ENCODE peak calls at places on chromosomes 1 and 21, in six cellular contexts. X, S, E, B, Y and A are unnamed samples. For H3K4me1, the result is how much of the 10 kb centered on the place peaks cover.

GRCh38 chr1:183267646-183268431 is 81.8 kb downstream of the LAMC2 start:
- DNase-seq in S (no peak), Y (peak), X (no peak), E (peak), B (no peak), A (no peak)

GRCh38 chr1:109782927-109783326 is 19.2 kb upstream of the EPS8L3 start:
- DNase-seq in E (no peak), S (peak), Y (no peak), X (no peak), B (no peak), A (no peak)

GRCh38 chr21:23522750-23523149 is 2084.5 kb downstream of the MRPL39 start:
- DNase-seq in X (no peak), E (no peak), B (no peak), S (no peak), Y (no peak), A (no peak)

GRCh38 chr1:206967096-206967851 is 3.0 kb downstream of the FCAMR start:
- DNase-seq in E (no peak), Y (peak), X (no peak), B (no peak), S (no peak), A (peak)

GRCh38 chr1:102941364-102941947 is 166.9 kb downstream of the COL11A1 start:
- DNase-seq in S (no peak), E (no peak), X (no peak), B (no peak), Y (peak), A (no peak)

GRCh38 chr1:228515200-228515834 is 28.1 kb downstream of the RNF187 start:
- DNase-seq in B (peak), X (no peak), E (no peak), S (no peak), Y (peak), A (peak)

GRCh38 chr1:210883821-210884220 is 250.1 kb downstream of the KCNH1 start:
- DNase-seq in B (no peak), X (no peak), E (no peak), S (no peak), Y (peak), A (no peak)

GRCh38 chr1:241802849-241803248 is 45.2 kb upstream of the EXO1 start:
- DNase-seq in B (no peak), E (no peak), X (no peak), S (no peak), Y (no peak), A (no peak)

GRCh38 chr1:27379564-27380132 is 3.5 kb downstream of the CD164L2 start:
- DNase-seq in Y (no peak), E (no peak), S (no peak), B (no peak), X (no peak), A (no peak)

GRCh38 chr1:17606826-17607440 is 67.4 kb downstream of the ARHGEF10L start:
- DNase-seq in S (peak), X (peak), Y (peak), B (peak), E (peak), A (peak)

GRCh38 chr1:29501227-29501976 is 265.1 kb downstream of the PTPRU start:
- DNase-seq in X (no peak), Y (no peak), S (no peak), B (no peak), E (peak), A (no peak)

GRCh38 chr1:147612366-147612765 is 58.0 kb downstream of the ACP6 start:
- DNase-seq in Y (no peak), E (no peak), S (no peak), X (no peak), B (no peak), A (no peak)

GRCh38 chr1:111542187-111542586 is 38.8 kb upstream of the ADORA3 start:
- DNase-seq in B (no peak), E (no peak), Y (no peak), X (no peak), S (no peak), A (no peak)

GRCh38 chr1:159951016-159951415 is 3.0 kb downstream of the SLAMF9 start:
- DNase-seq in Y (no peak), B (no peak), S (no peak), X (no peak), E (no peak), A (no peak)

GRCh38 chr1:244863491-244864252 is 671 bp downstream of the HNRNPU start:
- DNase-seq in S (peak), B (no peak), E (peak), Y (no peak), X (no peak), A (peak)

GRCh38 chr1:6509603-6510291 is 18.3 kb upstream of the PLEKHG5 start:
- DNase-seq in Y (no peak), E (peak), S (no peak), B (no peak), X (no peak), A (no peak)

GRCh38 chr1:14924012-14924452 is 229.5 kb upstream of the TMEM51 start:
- DNase-seq in Y (peak), S (peak), E (peak), B (peak), X (peak), A (peak)

GRCh38 chr1:104780470-104781078 is 1030.9 kb downstream of the AMY1C start:
- DNase-seq in E (no peak), X (peak), B (no peak), Y (no peak), S (no peak), A (no peak)

GRCh38 chr21:25872271-25872670 is 137.5 kb downstream of the GABPA start:
- DNase-seq in E (no peak), B (no peak), X (no peak), Y (no peak), S (no peak), A (no peak)

GRCh38 chr1:157542676-157543075 is 9.6 kb downstream of the FCRL5 start:
- DNase-seq in E (no peak), B (no peak), X (peak), Y (no peak), S (peak), A (peak)

GRCh38 chr1:208256556-208256955 is 12.4 kb upstream of the PLXNA2 start:
- DNase-seq in E (peak), Y (peak), S (no peak), X (no peak), B (no peak), A (no peak)

GRCh38 chr1:203454986-203455471 is 20.6 kb upstream of the PRELP start:
- DNase-seq in X (no peak), B (no peak), Y (peak), E (no peak), S (no peak), A (no peak)

DNA sequence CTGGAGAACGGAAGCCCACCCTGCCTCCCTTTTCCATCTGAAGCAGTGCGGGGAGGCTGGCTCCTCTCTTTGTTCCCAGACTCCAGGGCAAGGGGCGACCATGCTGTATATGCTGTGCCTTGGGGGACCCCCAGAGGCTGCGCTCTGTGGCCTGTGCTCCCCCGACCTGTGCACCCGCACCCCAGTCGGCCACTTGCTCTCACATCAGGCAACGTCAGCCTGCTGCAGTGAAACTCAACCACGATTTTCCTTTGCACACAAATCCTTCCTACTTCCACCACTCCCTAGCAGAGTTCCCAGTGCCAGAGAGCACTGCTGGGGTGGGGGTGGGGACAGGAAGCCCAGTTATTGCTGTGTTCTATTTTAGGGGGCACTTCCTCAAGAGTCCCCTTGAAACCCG is 52.5 kb downstream of the SIM2 start:
- DNase-seq in B (no peak), E (no peak), S (no peak), X (no peak), Y (no peak), A (no peak)
- H3K4me3 ChIP-seq in B (no peak), E (no peak), S (no peak), X (no peak), Y (no peak), A (no peak)

GRCh38 chr1:66355756-66356155 is 178.2 kb upstream of the SGIP1 start:
- DNase-seq in S (no peak), E (no peak), X (no peak), Y (no peak), B (no peak), A (no peak)

GRCh38 chr1:66359815-66360214 is 174.1 kb upstream of the SGIP1 start:
- DNase-seq in E (no peak), X (no peak), Y (no peak), B (no peak), S (no peak), A (no peak)

GRCh38 chr1:66360285-66360724 is 173.6 kb upstream of the SGIP1 start:
- DNase-seq in S (no peak), E (no peak), X (no peak), Y (no peak), B (no peak), A (no peak)

GRCh38 chr1:66356605-66357004 is 177.3 kb upstream of the SGIP1 start:
- DNase-seq in Y (no peak), X (no peak), E (no peak), S (no peak), B (no peak), A (no peak)

GRCh38 chr1:66357478-66358197 is 176.3 kb upstream of the SGIP1 start:
- DNase-seq in Y (no peak), B (no peak), X (no peak), S (no peak), E (no peak), A (no peak)
- H3K4me1 ChIP-seq in Y (under half), B (half or more), X (under half), S (half or more), E (under half), A (under half)

DNA sequence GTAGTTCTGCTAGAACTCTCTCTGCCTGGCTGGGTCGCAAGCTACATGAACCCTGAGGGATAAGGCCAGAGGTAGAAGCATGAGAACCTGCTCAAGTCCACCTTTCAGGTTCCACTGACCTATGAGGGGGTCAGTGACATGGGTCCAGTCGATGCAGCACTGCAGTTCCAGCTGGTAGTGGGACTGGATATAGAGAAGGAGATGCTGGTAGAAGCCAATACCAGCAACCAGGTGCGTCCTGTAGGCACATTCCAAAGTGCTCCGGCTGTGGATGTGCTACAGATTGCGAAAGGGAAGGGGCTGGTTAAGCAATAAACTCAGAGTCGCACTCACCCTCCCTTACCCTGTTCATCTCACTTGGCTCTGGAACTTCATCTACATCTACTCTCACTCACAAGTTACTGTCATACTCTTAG is 5.7 kb downstream of the SMG5 start:
- DNase-seq in B (no peak), E (no peak), S (no peak), X (no peak), Y (no peak), A (no peak)
- H3K4me3 ChIP-seq in B (no peak), E (no peak), S (no peak), X (no peak), Y (no peak), A (no peak)

DNA sequence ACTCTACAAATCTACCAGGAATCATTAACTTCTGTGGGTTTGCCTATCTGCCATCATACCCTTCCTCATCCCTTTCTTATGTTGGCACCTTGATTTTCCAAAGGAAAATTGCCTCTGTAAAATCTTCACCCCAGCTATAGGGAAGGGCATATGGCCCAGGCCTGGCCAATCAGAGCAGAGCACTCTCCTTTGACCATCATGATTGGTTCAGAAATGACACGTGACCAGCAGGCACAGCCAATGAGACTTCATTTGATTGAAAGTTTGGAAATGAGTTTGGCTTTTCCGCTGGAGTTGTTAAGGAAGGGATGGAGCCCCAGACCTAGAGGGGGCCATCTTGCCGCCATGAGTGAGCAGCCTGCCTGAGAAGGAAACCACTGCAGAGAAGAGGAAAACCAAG is 35.1 kb upstream of the IFFO2 start:
- DNase-seq in E (no peak), S (no peak), B (no peak), X (no peak), Y (no peak), A (no peak)
- H3K4me1 ChIP-seq in E (under half), S (under half), B (under half), X (under half), Y (under half), A (under half)

DNA sequence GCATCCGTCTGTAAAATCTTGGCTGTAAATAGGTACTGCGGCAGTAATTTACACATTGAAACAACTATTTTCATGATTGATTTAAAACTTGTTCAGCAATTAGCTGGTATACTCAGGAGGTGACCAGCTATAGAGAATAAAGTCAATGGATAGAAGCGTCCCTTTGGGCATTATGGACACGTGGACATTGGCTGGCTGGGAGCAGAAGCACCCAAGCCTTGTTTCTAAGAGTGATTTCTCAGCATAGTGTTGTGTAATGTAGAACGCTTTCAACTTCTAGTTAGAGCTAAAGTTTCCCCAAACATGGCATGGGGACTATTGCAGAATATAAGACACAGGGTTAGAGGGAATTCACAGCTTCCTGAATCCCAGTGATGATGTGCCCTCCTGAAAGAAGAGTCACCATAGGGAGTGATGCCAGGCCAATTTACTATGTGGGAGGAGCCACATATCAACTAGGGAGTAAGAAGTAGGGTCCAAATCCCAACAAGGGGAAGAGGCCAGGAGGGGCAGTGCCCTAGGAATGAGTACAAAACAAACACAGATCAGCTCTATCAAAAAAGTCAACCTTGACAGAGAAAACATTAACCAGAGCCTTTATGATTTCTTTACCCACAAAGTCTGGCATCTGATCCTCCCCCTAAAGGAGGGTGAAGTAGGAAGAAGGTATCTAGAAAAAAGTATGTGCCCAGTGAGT is 92.7 kb downstream of the SUSD4 start:
- DNase-seq in X (no peak), S (no peak), E (no peak), Y (no peak), B (no peak), A (no peak)
- H3K4me3 ChIP-seq in X (no peak), S (no peak), E (no peak), Y (no peak), B (no peak), A (no peak)

GRCh38 chr1:151993084-151993733 is 450 bp downstream of the S100A10 start:
- DNase-seq in E (no peak), X (peak), Y (peak), B (peak), S (peak), A (no peak)

GRCh38 chr1:151991663-151992344 is 1.9 kb downstream of the S100A10 start:
- DNase-seq in B (no peak), X (peak), S (no peak), E (no peak), Y (no peak), A (no peak)

GRCh38 chr1:151993734-151994496 is at the start of gene S100A10:
- DNase-seq in S (peak), B (peak), X (peak), E (peak), Y (peak), A (peak)

GRCh38 chr1:151990856-151991198 is 2.8 kb downstream of the S100A10 start:
- DNase-seq in E (peak), X (peak), B (no peak), Y (peak), S (peak), A (peak)

GRCh38 chr1:151992345-151993083 is 1.1 kb downstream of the S100A10 start:
- DNase-seq in S (peak), E (peak), X (peak), Y (peak), B (peak), A (peak)
- H3K4me1 ChIP-seq in S (half or more), E (under half), X (under half), Y (under half), B (half or more), A (half or more)

GRCh38 chr21:41365377-41366107 is 3.7 kb downstream of the MX2 start:
- DNase-seq in X (no peak), S (no peak), B (peak), E (no peak), Y (no peak), A (no peak)

GRCh38 chr21:41364308-41364707 is 2.5 kb downstream of the MX2 start:
- DNase-seq in S (no peak), E (no peak), Y (no peak), X (no peak), B (no peak), A (no peak)

GRCh38 chr21:41362605-41363369 is 960 bp downstream of the MX2 start:
- DNase-seq in E (no peak), X (no peak), S (no peak), Y (no peak), B (no peak), A (no peak)

GRCh38 chr21:41361786-41362604 is at the start of gene MX2:
- DNase-seq in S (peak), E (peak), Y (peak), X (peak), B (peak), A (peak)

GRCh38 chr21:41363370-41364270 is 1.8 kb downstream of the MX2 start:
- DNase-seq in X (no peak), B (no peak), E (no peak), S (no peak), Y (no peak), A (no peak)
- H3K4me3 ChIP-seq in X (no peak), B (peak), E (peak), S (no peak), Y (no peak), A (no peak)